ENCODE peak calls at places on chromosomes 6 and 20, in six cellular contexts. D is T1000; O is Daoy; K is caudate nucleus; Z is prostate gland; Q is stimulated activated CD4-positive, alpha-beta T cell treated with anti-CD3 and anti-CD28 coated beads, Interleukin-1b, Interleukin-23, amount 100 ng/mL, for 24 hours. I is an unnamed sample.

GRCh38 chr6:20846602-20847028 is 312.4 kb downstream of the CDKAL1 start:
- DNase-seq in Z (no peak), Q (no peak), D (no peak), K (no peak), O (peak; percentile 40), I (no peak)

GRCh38 chr20:54291339-54292060 is 83.6 kb downstream of the PFDN4 start:
- DNase-seq in Q (no peak), K (no peak), D (no peak), O (no peak), Z (no peak), I (no peak)

GRCh38 chr20:49938173-49939163 is 2.3 kb downstream of the RNF114 start:
- DNase-seq in K (no peak), Z (no peak), D (no peak), Q (no peak), O (no peak), I (no peak)

GRCh38 chr20:59830107-59831023 is 103.1 kb downstream of the SYCP2 start:
- DNase-seq in D (no peak), K (no peak), Z (no peak), Q (no peak), O (no peak), I (no peak)

GRCh38 chr20:19205999-19206398 is 6.4 kb upstream of the SLC24A3 start:
- DNase-seq in O (peak; percentile 60), Z (peak; percentile 62), Q (peak; percentile 44), D (no peak), K (no peak), I (peak; percentile 8)

GRCh38 chr20:58001381-58001780 is 227.1 kb downstream of the ANKRD60 start:
- DNase-seq in D (no peak), O (peak; percentile 25), Q (no peak), K (no peak), Z (no peak), I (no peak)

GRCh38 chr20:3483784-3484183 is 13.0 kb downstream of the ATRN start:
- DNase-seq in K (no peak), O (no peak), D (no peak), Z (no peak), Q (no peak), I (no peak)

GRCh38 chr6:36852481-36853147 is 13.4 kb upstream of the CPNE5 start:
- DNase-seq in Z (no peak), Q (no peak), K (no peak), O (peak; percentile 43), D (peak; percentile 66), I (no peak)

GRCh38 chr20:25623225-25623735 is 534 bp downstream of the NANP start:
- DNase-seq in O (peak; percentile 35), K (no peak), D (peak; percentile 9), Z (peak; percentile 28), Q (no peak), I (no peak)

GRCh38 chr20:43043887-43044286 is 145.8 kb downstream of the PTPRT start:
- DNase-seq in O (no peak), Q (no peak), Z (no peak), K (no peak), D (no peak), I (no peak)

GRCh38 chr6:43310624-43311023 is 2.0 kb upstream of the CRIP3 start:
- DNase-seq in Z (no peak), D (no peak), K (no peak), Q (no peak), O (no peak), I (no peak)

GRCh38 chr6:105514306-105514705 is 111.4 kb upstream of the PREP start:
- DNase-seq in Q (no peak), Z (no peak), D (no peak), O (no peak), K (no peak), I (no peak)

GRCh38 chr20:34896086-34896551 is 19.7 kb downstream of the ACSS2 start:
- DNase-seq in Z (no peak), D (no peak), K (no peak), O (no peak), Q (no peak), I (no peak)

GRCh38 chr20:46724343-46724959 is 15.0 kb downstream of the SLC2A10 start:
- DNase-seq in Q (no peak), Z (no peak), K (no peak), O (no peak), D (no peak), I (no peak)

GRCh38 chr20:35568645-35569044 is 26.8 kb downstream of the ERGIC3 start:
- DNase-seq in Z (no peak), Q (no peak), O (no peak), K (no peak), D (no peak), I (no peak)

GRCh38 chr6:6883011-6883410 is 224.8 kb upstream of the RREB1 start:
- DNase-seq in O (no peak), Z (no peak), D (no peak), Q (no peak), K (no peak), I (no peak)

GRCh38 chr6:14333556-14334305 is 216.2 kb downstream of the CD83 start:
- DNase-seq in Q (no peak), K (no peak), D (no peak), O (no peak), Z (no peak), I (no peak)

GRCh38 chr6:73236147-73236750 is 11.0 kb upstream of the KHDC1L start:
- DNase-seq in O (peak; percentile 34), K (no peak), Z (no peak), Q (no peak), D (peak; percentile 19), I (no peak)

GRCh38 chr6:160992323-160993314 is 1.1 kb downstream of the MAP3K4 start:
- DNase-seq in Z (peak; percentile 67), K (no peak), Q (peak; percentile 8), D (no peak), O (peak; percentile 78), I (peak; percentile 52)

GRCh38 chr6:168607272-168608112 is 166.5 kb downstream of the SMOC2 start:
- DNase-seq in O (no peak), K (no peak), Z (no peak), Q (no peak), D (no peak), I (no peak)

GRCh38 chr6:52697903-52698302 is 27.0 kb downstream of the TMEM14A start:
- DNase-seq in D (no peak), Q (no peak), K (no peak), Z (no peak), O (peak; percentile 8), I (peak; percentile 31)

GRCh38 chr6:149334682-149335160 is 17.2 kb downstream of the TAB2 start:
- DNase-seq in Q (no peak), Z (no peak), K (no peak), D (no peak), O (peak; percentile 90), I (no peak)

GRCh38 chr6:77463308-77463880 is at the start of gene HTR1B:
- DNase-seq in O (no peak), D (no peak), Z (no peak), K (no peak), Q (no peak), I (no peak)

GRCh38 chr6:88599561-88599960 is 363.9 kb downstream of the RNGTT start:
- DNase-seq in Q (no peak), K (no peak), D (no peak), O (no peak), Z (no peak), I (no peak)

GRCh38 chr6:81772741-81773140 is 20.3 kb upstream of the TENT5A start:
- DNase-seq in K (no peak), O (peak; percentile 63), D (peak; percentile 71), Q (no peak), Z (no peak), I (no peak)

GRCh38 chr6:42326248-42326647 is 108.6 kb upstream of the MRPS10 start:
- DNase-seq in O (no peak), Z (no peak), D (no peak), Q (no peak), K (no peak), I (no peak)

I was measured in LNCaP clone FGC.